ENCODE peak calls at places on chromosome 11, in five cellular contexts. One of them, this sample, is unnamed.

GRCh38 chr11:23336961-23337360 is 476.7 kb upstream of the CCDC179 start:
- DNase-seq in erythroblast: no peak
- DNase-seq in naive B cell: no peak
- DNase-seq in LoVo: no peak
- DNase-seq in RWPE2: no peak
- DNase-seq in this sample: no peak

GRCh38 chr11:7605544-7605943 is 67.8 kb downstream of the CYB5R2 start:
- DNase-seq in erythroblast: no peak
- DNase-seq in naive B cell: no peak
- DNase-seq in LoVo: peak; percentile 87
- DNase-seq in RWPE2: no peak
- DNase-seq in this sample: no peak

GRCh38 chr11:73957654-73958361 is 7.0 kb downstream of the DNAJB13 start:
- DNase-seq in erythroblast: no peak
- DNase-seq in naive B cell: no peak
- DNase-seq in LoVo: no peak
- DNase-seq in RWPE2: no peak
- DNase-seq in this sample: no peak

GRCh38 chr11:88169481-88169880 is 5.8 kb downstream of the RAB38 start:
- DNase-seq in erythroblast: no peak
- DNase-seq in naive B cell: no peak
- DNase-seq in LoVo: no peak
- DNase-seq in RWPE2: no peak
- DNase-seq in this sample: no peak

GRCh38 chr11:65918211-65919150 is at the start of gene C11orf68:
- DNase-seq in erythroblast: no peak
- DNase-seq in naive B cell: no peak
- DNase-seq in LoVo: no peak
- DNase-seq in RWPE2: no peak
- DNase-seq in this sample: no peak

GRCh38 chr11:15748673-15749190 is 607.6 kb downstream of the SOX6 start:
- DNase-seq in erythroblast: no peak
- DNase-seq in naive B cell: no peak
- DNase-seq in LoVo: no peak
- DNase-seq in RWPE2: no peak
- DNase-seq in this sample: no peak

GRCh38 chr11:227824-228223 is 8.3 kb downstream of the SIRT3 start:
- DNase-seq in erythroblast: no peak
- DNase-seq in naive B cell: no peak
- DNase-seq in LoVo: no peak
- DNase-seq in RWPE2: no peak
- DNase-seq in this sample: no peak

GRCh38 chr11:91081440-91082088 is 858.7 kb upstream of the CHORDC1 start:
- DNase-seq in erythroblast: no peak
- DNase-seq in naive B cell: no peak
- DNase-seq in LoVo: no peak
- DNase-seq in RWPE2: no peak
- DNase-seq in this sample: no peak

GRCh38 chr11:115193931-115194797 is 310.1 kb downstream of the CADM1 start:
- DNase-seq in erythroblast: no peak
- DNase-seq in naive B cell: no peak
- DNase-seq in LoVo: no peak
- DNase-seq in RWPE2: no peak
- DNase-seq in this sample: peak; percentile 19

GRCh38 chr11:47992959-47993820 is 12.8 kb downstream of the PTPRJ start:
- DNase-seq in erythroblast: peak; percentile 89
- DNase-seq in naive B cell: no peak
- DNase-seq in LoVo: no peak
- DNase-seq in RWPE2: no peak
- DNase-seq in this sample: no peak

GRCh38 chr11:33689089-33689488 is 11.5 kb downstream of the C11orf91 start:
- DNase-seq in erythroblast: no peak
- DNase-seq in naive B cell: no peak
- DNase-seq in LoVo: peak; percentile 61
- DNase-seq in RWPE2: peak; percentile 79
- DNase-seq in this sample: no peak

GRCh38 chr11:61294717-61295595 is at the start of gene VWCE:
- DNase-seq in erythroblast: peak; percentile 93
- DNase-seq in naive B cell: peak; percentile 68
- DNase-seq in LoVo: peak; percentile 69
- DNase-seq in RWPE2: no peak
- DNase-seq in this sample: no peak

This sample was measured in GM12878.